ENCODE peak calls at places on chromosomes 6 and 20, in six cellular contexts. I is CD8-positive, alpha-beta memory T cell; A is stomach; E is RPMI7951; K is hippocampal formation; G is stimulated activated effector memory CD8-positive, alpha-beta T cell treated with anti-CD3 and anti-CD28 coated beads, Interleukin-12 subunit alpha, Interleukin-12 subunit beta, amount 100 ng/mL, for 72 hours. W is an unnamed sample.

GRCh38 chr6:106117579-106117978 is 31.4 kb downstream of the PRDM1 start:
- DNase-seq in I (peak; percentile 83), A (no peak), E (no peak), K (no peak), G (no peak), W (no peak)

GRCh38 chr20:35699914-35700624 is 864 bp downstream of the ROMO1 start:
- DNase-seq in I (no peak), A (no peak), E (no peak), K (no peak), G (no peak), W (no peak)

GRCh38 chr20:62646851-62647520 is 4.7 kb downstream of the SLCO4A1 start:
- DNase-seq in I (no peak), A (peak; percentile 87), E (no peak), K (no peak), G (no peak), W (no peak)

GRCh38 chr6:27867051-27867940 is 44.9 kb downstream of the OR2B2 start:
- DNase-seq in I (peak; percentile 66), A (peak; percentile 82), E (peak; percentile 94), K (no peak), G (peak; percentile 53), W (no peak)

GRCh38 chr6:84411060-84411629 is 183.7 kb upstream of the CEP162 start:
- DNase-seq in I (no peak), A (no peak), E (peak; percentile 77), K (no peak), G (no peak), W (peak; percentile 4)

GRCh38 chr6:56335733-56336132 is 88.4 kb upstream of the COL21A1 start:
- DNase-seq in I (no peak), A (no peak), E (peak; percentile 81), K (no peak), G (no peak), W (peak; percentile 42)

GRCh38 chr6:138577151-138577915 is 78.0 kb upstream of the NHSL1 start:
- DNase-seq in I (no peak), A (no peak), E (peak; percentile 68), K (no peak), G (no peak), W (no peak)

GRCh38 chr6:137754366-137754765 is 112.7 kb upstream of the TNFAIP3 start:
- DNase-seq in I (no peak), A (no peak), E (no peak), K (no peak), G (no peak), W (no peak)

GRCh38 chr6:7973603-7974002 is 63.0 kb upstream of the TXNDC5 start:
- DNase-seq in I (no peak), A (no peak), E (no peak), K (no peak), G (no peak), W (no peak)

GRCh38 chr20:57650756-57651483 is 30.7 kb upstream of the ZBP1 start:
- DNase-seq in I (no peak), A (no peak), E (no peak), K (no peak), G (no peak), W (no peak)

GRCh38 chr6:68313911-68314310 is 321.2 kb upstream of the ADGRB3 start:
- DNase-seq in I (no peak), A (no peak), E (no peak), K (no peak), G (no peak), W (no peak)

GRCh38 chr6:133899556-133899955 is 10.6 kb downstream of the TCF21 start:
- DNase-seq in I (no peak), A (no peak), E (no peak), K (no peak), G (no peak), W (no peak)

GRCh38 chr6:8279094-8279805 is 156.1 kb downstream of the SLC35B3 start:
- DNase-seq in I (no peak), A (no peak), E (no peak), K (no peak), G (no peak), W (peak; percentile 46)

W was measured in kidney glomerular epithelial cell.